ENCODE peak calls at places on chromosomes 13 and 19, in six cellular contexts. One of them, this sample, is unnamed.

GRCh38 chr13:45751882-45752281 is 49.8 kb downstream of the CBY2 start:
- DNase-seq in HS-5: no peak
- DNase-seq in COR-L47: no peak
- DNase-seq in uterus: no peak
- DNase-seq in stimulated activated CD4-positive, alpha-beta T cell treated with anti-CD3 and anti-CD28 coated beads, Interleukin-4, amount 100 ng/mL, for 48 hours: no peak
- DNase-seq in Daoy: no peak
- DNase-seq in this sample: no peak

GRCh38 chr13:101231751-101232428 is 184.4 kb downstream of the NALCN start:
- DNase-seq in HS-5: no peak
- DNase-seq in COR-L47: no peak
- DNase-seq in uterus: no peak
- DNase-seq in stimulated activated CD4-positive, alpha-beta T cell treated with anti-CD3 and anti-CD28 coated beads, Interleukin-4, amount 100 ng/mL, for 48 hours: no peak
- DNase-seq in Daoy: no peak
- DNase-seq in this sample: no peak

GRCh38 chr13:72527333-72527732 is 200.1 kb downstream of the MZT1 start:
- DNase-seq in HS-5: no peak
- DNase-seq in COR-L47: no peak
- DNase-seq in uterus: no peak
- DNase-seq in stimulated activated CD4-positive, alpha-beta T cell treated with anti-CD3 and anti-CD28 coated beads, Interleukin-4, amount 100 ng/mL, for 48 hours: no peak
- DNase-seq in Daoy: no peak
- DNase-seq in this sample: no peak

GRCh38 chr13:87887459-87888123 is 216.4 kb downstream of the SLITRK5 start:
- DNase-seq in HS-5: no peak
- DNase-seq in COR-L47: no peak
- DNase-seq in uterus: no peak
- DNase-seq in stimulated activated CD4-positive, alpha-beta T cell treated with anti-CD3 and anti-CD28 coated beads, Interleukin-4, amount 100 ng/mL, for 48 hours: no peak
- DNase-seq in Daoy: no peak
- DNase-seq in this sample: no peak

GRCh38 chr13:48853381-48854102 is 122.2 kb upstream of the FNDC3A start:
- DNase-seq in HS-5: no peak
- DNase-seq in COR-L47: no peak
- DNase-seq in uterus: no peak
- DNase-seq in stimulated activated CD4-positive, alpha-beta T cell treated with anti-CD3 and anti-CD28 coated beads, Interleukin-4, amount 100 ng/mL, for 48 hours: peak
- DNase-seq in Daoy: peak
- DNase-seq in this sample: no peak

GRCh38 chr13:94646904-94647303 is 45.2 kb downstream of the GPR180 start:
- DNase-seq in HS-5: no peak
- DNase-seq in COR-L47: no peak
- DNase-seq in uterus: no peak
- DNase-seq in stimulated activated CD4-positive, alpha-beta T cell treated with anti-CD3 and anti-CD28 coated beads, Interleukin-4, amount 100 ng/mL, for 48 hours: no peak
- DNase-seq in Daoy: no peak
- DNase-seq in this sample: no peak

GRCh38 chr19:7252364-7252763 is 41.9 kb downstream of the INSR start:
- DNase-seq in HS-5: no peak
- DNase-seq in COR-L47: no peak
- DNase-seq in uterus: no peak
- DNase-seq in stimulated activated CD4-positive, alpha-beta T cell treated with anti-CD3 and anti-CD28 coated beads, Interleukin-4, amount 100 ng/mL, for 48 hours: no peak
- DNase-seq in Daoy: no peak
- DNase-seq in this sample: no peak

GRCh38 chr13:48500652-48501197 is 32.2 kb downstream of the RCBTB2 start:
- DNase-seq in HS-5: peak
- DNase-seq in COR-L47: no peak
- DNase-seq in uterus: no peak
- DNase-seq in stimulated activated CD4-positive, alpha-beta T cell treated with anti-CD3 and anti-CD28 coated beads, Interleukin-4, amount 100 ng/mL, for 48 hours: no peak
- DNase-seq in Daoy: no peak
- DNase-seq in this sample: no peak

GRCh38 chr19:52086481-52086880 is 9.1 kb downstream of the ZNF841 start:
- DNase-seq in HS-5: no peak
- DNase-seq in COR-L47: no peak
- DNase-seq in uterus: no peak
- DNase-seq in stimulated activated CD4-positive, alpha-beta T cell treated with anti-CD3 and anti-CD28 coated beads, Interleukin-4, amount 100 ng/mL, for 48 hours: no peak
- DNase-seq in Daoy: no peak
- DNase-seq in this sample: no peak

GRCh38 chr19:55087542-55087935 is 11.9 kb downstream of the EPS8L1 start:
- DNase-seq in HS-5: no peak
- DNase-seq in COR-L47: no peak
- DNase-seq in uterus: no peak
- DNase-seq in stimulated activated CD4-positive, alpha-beta T cell treated with anti-CD3 and anti-CD28 coated beads, Interleukin-4, amount 100 ng/mL, for 48 hours: no peak
- DNase-seq in Daoy: no peak
- DNase-seq in this sample: no peak

GRCh38 chr19:49758292-49758691 is 4.8 kb downstream of the TSKS start:
- DNase-seq in HS-5: no peak
- DNase-seq in COR-L47: no peak
- DNase-seq in uterus: no peak
- DNase-seq in stimulated activated CD4-positive, alpha-beta T cell treated with anti-CD3 and anti-CD28 coated beads, Interleukin-4, amount 100 ng/mL, for 48 hours: no peak
- DNase-seq in Daoy: peak
- DNase-seq in this sample: no peak

GRCh38 chr13:28533049-28533436 is 38.1 kb upstream of the FLT1 start:
- DNase-seq in HS-5: no peak
- DNase-seq in COR-L47: no peak
- DNase-seq in uterus: no peak
- DNase-seq in stimulated activated CD4-positive, alpha-beta T cell treated with anti-CD3 and anti-CD28 coated beads, Interleukin-4, amount 100 ng/mL, for 48 hours: no peak
- DNase-seq in Daoy: no peak
- DNase-seq in this sample: no peak

GRCh38 chr13:43880930-43881329 is 1.2 kb downstream of the LACC1 start:
- DNase-seq in HS-5: no peak
- DNase-seq in COR-L47: no peak
- DNase-seq in uterus: no peak
- DNase-seq in stimulated activated CD4-positive, alpha-beta T cell treated with anti-CD3 and anti-CD28 coated beads, Interleukin-4, amount 100 ng/mL, for 48 hours: no peak
- DNase-seq in Daoy: no peak
- DNase-seq in this sample: no peak

GRCh38 chr19:54390942-54391577 is 24.2 kb upstream of the TTYH1 start:
- DNase-seq in HS-5: peak
- DNase-seq in COR-L47: peak
- DNase-seq in uterus: no peak
- DNase-seq in stimulated activated CD4-positive, alpha-beta T cell treated with anti-CD3 and anti-CD28 coated beads, Interleukin-4, amount 100 ng/mL, for 48 hours: peak
- DNase-seq in Daoy: peak
- DNase-seq in this sample: peak

GRCh38 chr13:50519866-50520265 is 323.6 kb downstream of the DLEU7 start:
- DNase-seq in HS-5: no peak
- DNase-seq in COR-L47: no peak
- DNase-seq in uterus: no peak
- DNase-seq in stimulated activated CD4-positive, alpha-beta T cell treated with anti-CD3 and anti-CD28 coated beads, Interleukin-4, amount 100 ng/mL, for 48 hours: no peak
- DNase-seq in Daoy: no peak
- DNase-seq in this sample: no peak

GRCh38 chr19:17091758-17092333 is 16.3 kb downstream of the MYO9B start:
- DNase-seq in HS-5: no peak
- DNase-seq in COR-L47: no peak
- DNase-seq in uterus: no peak
- DNase-seq in stimulated activated CD4-positive, alpha-beta T cell treated with anti-CD3 and anti-CD28 coated beads, Interleukin-4, amount 100 ng/mL, for 48 hours: no peak
- DNase-seq in Daoy: no peak
- DNase-seq in this sample: no peak

GRCh38 chr13:41059466-41059865 is 1.8 kb upstream of the WBP4 start:
- DNase-seq in HS-5: no peak
- DNase-seq in COR-L47: no peak
- DNase-seq in uterus: no peak
- DNase-seq in stimulated activated CD4-positive, alpha-beta T cell treated with anti-CD3 and anti-CD28 coated beads, Interleukin-4, amount 100 ng/mL, for 48 hours: no peak
- DNase-seq in Daoy: no peak
- DNase-seq in this sample: peak

GRCh38 chr13:93226623-93227279 is at the start of gene GPC6:
- DNase-seq in HS-5: peak
- DNase-seq in COR-L47: peak
- DNase-seq in uterus: no peak
- DNase-seq in stimulated activated CD4-positive, alpha-beta T cell treated with anti-CD3 and anti-CD28 coated beads, Interleukin-4, amount 100 ng/mL, for 48 hours: no peak
- DNase-seq in Daoy: peak
- DNase-seq in this sample: no peak

GRCh38 chr13:106349080-106349841 is 186.2 kb downstream of the EFNB2 start:
- DNase-seq in HS-5: no peak
- DNase-seq in COR-L47: peak
- DNase-seq in uterus: no peak
- DNase-seq in stimulated activated CD4-positive, alpha-beta T cell treated with anti-CD3 and anti-CD28 coated beads, Interleukin-4, amount 100 ng/mL, for 48 hours: no peak
- DNase-seq in Daoy: peak
- DNase-seq in this sample: peak

GRCh38 chr19:55958356-55958755 is 10.7 kb downstream of the NLRP8 start:
- DNase-seq in HS-5: no peak
- DNase-seq in COR-L47: no peak
- DNase-seq in uterus: no peak
- DNase-seq in stimulated activated CD4-positive, alpha-beta T cell treated with anti-CD3 and anti-CD28 coated beads, Interleukin-4, amount 100 ng/mL, for 48 hours: no peak
- DNase-seq in Daoy: peak
- DNase-seq in this sample: peak

GRCh38 chr13:97574926-97575325 is 141.0 kb downstream of the RAP2A start:
- DNase-seq in HS-5: no peak
- DNase-seq in COR-L47: no peak
- DNase-seq in uterus: no peak
- DNase-seq in stimulated activated CD4-positive, alpha-beta T cell treated with anti-CD3 and anti-CD28 coated beads, Interleukin-4, amount 100 ng/mL, for 48 hours: no peak
- DNase-seq in Daoy: peak
- DNase-seq in this sample: peak

GRCh38 chr19:19348266-19348665 is 27.6 kb downstream of the MAU2 start:
- DNase-seq in HS-5: no peak
- DNase-seq in COR-L47: no peak
- DNase-seq in uterus: no peak
- DNase-seq in stimulated activated CD4-positive, alpha-beta T cell treated with anti-CD3 and anti-CD28 coated beads, Interleukin-4, amount 100 ng/mL, for 48 hours: no peak
- DNase-seq in Daoy: no peak
- DNase-seq in this sample: no peak

GRCh38 chr13:95060120-95060519 is 241.1 kb downstream of the ABCC4 start:
- DNase-seq in HS-5: no peak
- DNase-seq in COR-L47: no peak
- DNase-seq in uterus: no peak
- DNase-seq in stimulated activated CD4-positive, alpha-beta T cell treated with anti-CD3 and anti-CD28 coated beads, Interleukin-4, amount 100 ng/mL, for 48 hours: no peak
- DNase-seq in Daoy: no peak
- DNase-seq in this sample: no peak

GRCh38 chr13:37365496-37365895 is 233.1 kb downstream of the POSTN start:
- DNase-seq in HS-5: no peak
- DNase-seq in COR-L47: no peak
- DNase-seq in uterus: no peak
- DNase-seq in stimulated activated CD4-positive, alpha-beta T cell treated with anti-CD3 and anti-CD28 coated beads, Interleukin-4, amount 100 ng/mL, for 48 hours: no peak
- DNase-seq in Daoy: no peak
- DNase-seq in this sample: no peak

GRCh38 chr13:32748305-32748704 is 162.1 kb downstream of the PDS5B start:
- DNase-seq in HS-5: no peak
- DNase-seq in COR-L47: no peak
- DNase-seq in uterus: no peak
- DNase-seq in stimulated activated CD4-positive, alpha-beta T cell treated with anti-CD3 and anti-CD28 coated beads, Interleukin-4, amount 100 ng/mL, for 48 hours: no peak
- DNase-seq in Daoy: no peak
- DNase-seq in this sample: no peak